ENCODE peak calls at places on chromosomes 4 and X, in nine cellular contexts. One of them, this sample, is unnamed.

GRCh38 chr4:99117876-99118693 is 26.0 kb downstream of the ADH4 start:
- DNase-seq in fibroblast of lung: peak; percentile 63
- DNase-seq in ovary: no peak
- DNase-seq in AG04450: no peak
- DNase-seq in left ventricle myocardium inferior: no peak
- DNase-seq in PC-9: no peak
- DNase-seq in transverse colon: no peak
- DNase-seq in fibroblast of the aortic adventitia: peak; percentile 68
- DNase-seq in AG10803: peak; percentile 38
- DNase-seq in this sample: no peak

GRCh38 chrX:140733766-140734342 is 24.3 kb downstream of the LINC00632 start:
- DNase-seq in PC-9: peak; percentile 19
- DNase-seq in transverse colon: no peak
- DNase-seq in ovary: no peak
- DNase-seq in AG10803: peak; percentile 40
- DNase-seq in fibroblast of the aortic adventitia: peak; percentile 63
- DNase-seq in left ventricle myocardium inferior: peak; percentile 11
- DNase-seq in AG04450: no peak
- DNase-seq in fibroblast of lung: peak; percentile 70
- DNase-seq in this sample: peak; percentile 12

GRCh38 chrX:23773601-23774175 is 9.3 kb upstream of the SAT1 start:
- DNase-seq in fibroblast of lung: no peak
- DNase-seq in transverse colon: peak; percentile 19
- DNase-seq in AG10803: no peak
- DNase-seq in fibroblast of the aortic adventitia: no peak
- DNase-seq in left ventricle myocardium inferior: no peak
- DNase-seq in PC-9: no peak
- DNase-seq in AG04450: no peak
- DNase-seq in ovary: no peak
- DNase-seq in this sample: no peak

GRCh38 chrX:139554367-139554766 is 23.8 kb downstream of the F9 start:
- DNase-seq in transverse colon: no peak
- DNase-seq in ovary: no peak
- DNase-seq in PC-9: no peak
- DNase-seq in AG10803: no peak
- DNase-seq in left ventricle myocardium inferior: no peak
- DNase-seq in fibroblast of lung: no peak
- DNase-seq in fibroblast of the aortic adventitia: no peak
- DNase-seq in AG04450: no peak
- DNase-seq in this sample: no peak

GRCh38 chrX:82748901-82749505 is 759.1 kb upstream of the POU3F4 start:
- DNase-seq in fibroblast of lung: peak; percentile 44
- DNase-seq in fibroblast of the aortic adventitia: no peak
- DNase-seq in AG04450: no peak
- DNase-seq in AG10803: no peak
- DNase-seq in left ventricle myocardium inferior: no peak
- DNase-seq in transverse colon: no peak
- DNase-seq in ovary: no peak
- DNase-seq in PC-9: no peak
- DNase-seq in this sample: no peak

GRCh38 chr4:130293692-130294091 is 1197.7 kb downstream of the C4orf33 start:
- DNase-seq in transverse colon: no peak
- DNase-seq in AG10803: no peak
- DNase-seq in fibroblast of lung: no peak
- DNase-seq in ovary: no peak
- DNase-seq in left ventricle myocardium inferior: no peak
- DNase-seq in fibroblast of the aortic adventitia: no peak
- DNase-seq in PC-9: no peak
- DNase-seq in AG04450: no peak
- DNase-seq in this sample: no peak

GRCh38 chr4:147590249-147590920 is 26.8 kb upstream of the TMEM184C start:
- DNase-seq in AG04450: peak; percentile 59
- DNase-seq in left ventricle myocardium inferior: peak; percentile 33
- DNase-seq in transverse colon: peak; percentile 33
- DNase-seq in PC-9: peak; percentile 48
- DNase-seq in ovary: peak; percentile 79
- DNase-seq in AG10803: peak; percentile 54
- DNase-seq in fibroblast of the aortic adventitia: peak; percentile 85
- DNase-seq in fibroblast of lung: peak; percentile 87
- DNase-seq in this sample: peak; percentile 73

GRCh38 chr4:183241322-183241640 is 78.8 kb downstream of the CLDN22 start:
- DNase-seq in transverse colon: no peak
- DNase-seq in AG04450: peak; percentile 54
- DNase-seq in fibroblast of lung: peak; percentile 72
- DNase-seq in PC-9: peak; percentile 51
- DNase-seq in ovary: no peak
- DNase-seq in fibroblast of the aortic adventitia: peak; percentile 35
- DNase-seq in AG10803: peak; percentile 41
- DNase-seq in left ventricle myocardium inferior: no peak
- DNase-seq in this sample: no peak

GRCh38 chr4:149719806-149720205 is 95.8 kb downstream of the IQCM start:
- DNase-seq in fibroblast of lung: no peak
- DNase-seq in fibroblast of the aortic adventitia: no peak
- DNase-seq in left ventricle myocardium inferior: no peak
- DNase-seq in AG10803: no peak
- DNase-seq in ovary: no peak
- DNase-seq in transverse colon: no peak
- DNase-seq in AG04450: no peak
- DNase-seq in PC-9: no peak
- DNase-seq in this sample: no peak

GRCh38 chr4:155489261-155489660 is 112.5 kb upstream of the MAP9 start:
- DNase-seq in ovary: no peak
- DNase-seq in fibroblast of the aortic adventitia: no peak
- DNase-seq in AG10803: no peak
- DNase-seq in AG04450: no peak
- DNase-seq in left ventricle myocardium inferior: no peak
- DNase-seq in transverse colon: no peak
- DNase-seq in PC-9: no peak
- DNase-seq in fibroblast of lung: no peak
- DNase-seq in this sample: no peak

GRCh38 chrX:107729558-107730297 is 45.9 kb downstream of the TSC22D3 start:
- DNase-seq in fibroblast of the aortic adventitia: no peak
- DNase-seq in AG10803: no peak
- DNase-seq in left ventricle myocardium inferior: peak; percentile 58
- DNase-seq in PC-9: peak; percentile 68
- DNase-seq in ovary: peak; percentile 54
- DNase-seq in AG04450: no peak
- DNase-seq in fibroblast of lung: no peak
- DNase-seq in transverse colon: no peak
- DNase-seq in this sample: no peak

GRCh38 chrX:727738-728621 is 97.4 kb downstream of the SHOX start:
- DNase-seq in transverse colon: no peak
- DNase-seq in ovary: no peak
- DNase-seq in PC-9: no peak
- DNase-seq in left ventricle myocardium inferior: no peak
- DNase-seq in AG04450: no peak
- DNase-seq in fibroblast of lung: no peak
- DNase-seq in fibroblast of the aortic adventitia: no peak
- DNase-seq in AG10803: no peak
- DNase-seq in this sample: no peak

GRCh38 chrX:155009994-155010472 is 12.5 kb downstream of the F8 start:
- DNase-seq in fibroblast of the aortic adventitia: peak; percentile 77
- DNase-seq in AG04450: no peak
- DNase-seq in transverse colon: no peak
- DNase-seq in AG10803: no peak
- DNase-seq in left ventricle myocardium inferior: no peak
- DNase-seq in fibroblast of lung: no peak
- DNase-seq in ovary: no peak
- DNase-seq in PC-9: no peak
- DNase-seq in this sample: no peak

GRCh38 chr4:84470204-84470785 is 28.8 kb downstream of the NKX6-1 start:
- DNase-seq in AG10803: no peak
- DNase-seq in AG04450: no peak
- DNase-seq in fibroblast of the aortic adventitia: no peak
- DNase-seq in transverse colon: no peak
- DNase-seq in left ventricle myocardium inferior: no peak
- DNase-seq in ovary: no peak
- DNase-seq in fibroblast of lung: no peak
- DNase-seq in PC-9: no peak
- DNase-seq in this sample: no peak

GRCh38 chr4:151197258-151197657 is 79.7 kb upstream of the PRSS48 start:
- DNase-seq in left ventricle myocardium inferior: no peak
- DNase-seq in ovary: no peak
- DNase-seq in PC-9: no peak
- DNase-seq in AG10803: peak; percentile 86
- DNase-seq in fibroblast of the aortic adventitia: peak; percentile 85
- DNase-seq in AG04450: no peak
- DNase-seq in fibroblast of lung: peak; percentile 70
- DNase-seq in transverse colon: no peak
- DNase-seq in this sample: no peak

GRCh38 chr4:139530833-139531427 is 25.1 kb downstream of the SETD7 start:
- DNase-seq in ovary: peak; percentile 49
- DNase-seq in transverse colon: peak; percentile 60
- DNase-seq in AG04450: no peak
- DNase-seq in PC-9: no peak
- DNase-seq in AG10803: peak; percentile 18
- DNase-seq in fibroblast of lung: peak; percentile 42
- DNase-seq in fibroblast of the aortic adventitia: peak; percentile 41
- DNase-seq in left ventricle myocardium inferior: no peak
- DNase-seq in this sample: peak; percentile 79
- TF ChIP-seq CTCF in ovary: peak; percentile 14
- TF ChIP-seq CTCF in transverse colon: peak; percentile 46
- TF ChIP-seq CTCF in AG04450: peak; percentile 65
- TF ChIP-seq CTCF in PC-9: peak; percentile 53
- TF ChIP-seq CTCF in AG10803: peak; percentile 63
- TF ChIP-seq CTCF in fibroblast of lung: peak; percentile 73
- TF ChIP-seq CTCF in fibroblast of the aortic adventitia: peak; percentile 72
- TF ChIP-seq CTCF in left ventricle myocardium inferior: peak; percentile 72
- TF ChIP-seq CTCF in this sample: peak; percentile 84

GRCh38 chr4:10495651-10496050 is 38.4 kb upstream of the ZNF518B start:
- DNase-seq in transverse colon: no peak
- DNase-seq in AG10803: no peak
- DNase-seq in PC-9: no peak
- DNase-seq in left ventricle myocardium inferior: no peak
- DNase-seq in fibroblast of the aortic adventitia: no peak
- DNase-seq in ovary: no peak
- DNase-seq in fibroblast of lung: no peak
- DNase-seq in AG04450: no peak
- DNase-seq in this sample: no peak
- H3K4me3 ChIP-seq in transverse colon: no peak overlapping the region
- H3K4me3 ChIP-seq in AG10803: no peak overlapping the region
- H3K4me3 ChIP-seq in PC-9: no peak overlapping the region
- H3K4me3 ChIP-seq in left ventricle myocardium inferior: no peak overlapping the region
- H3K4me3 ChIP-seq in fibroblast of the aortic adventitia: no peak overlapping the region
- H3K4me3 ChIP-seq in ovary: no peak overlapping the region
- H3K4me3 ChIP-seq in fibroblast of lung: no peak overlapping the region
- H3K4me3 ChIP-seq in AG04450: no peak overlapping the region
- H3K4me3 ChIP-seq in this sample: no peak overlapping the region

GRCh38 chr4:7194251-7195137 is 2.2 kb downstream of the SORCS2 start:
- DNase-seq in fibroblast of the aortic adventitia: no peak
- DNase-seq in fibroblast of lung: no peak
- DNase-seq in AG10803: peak; percentile 37
- DNase-seq in PC-9: peak; percentile 61
- DNase-seq in ovary: peak; percentile 57
- DNase-seq in transverse colon: no peak
- DNase-seq in AG04450: no peak
- DNase-seq in left ventricle myocardium inferior: peak; percentile 42
- DNase-seq in this sample: peak; percentile 95
- TF ChIP-seq CTCF in fibroblast of the aortic adventitia: peak; percentile 65
- TF ChIP-seq CTCF in fibroblast of lung: peak; percentile 43
- TF ChIP-seq CTCF in AG10803: peak; percentile 58
- TF ChIP-seq CTCF in PC-9: peak; percentile 68
- TF ChIP-seq CTCF in ovary: no peak
- TF ChIP-seq CTCF in transverse colon: peak; percentile 9
- TF ChIP-seq CTCF in AG04450: peak; percentile 60
- TF ChIP-seq CTCF in left ventricle myocardium inferior: peak; percentile 62
- TF ChIP-seq CTCF in this sample: peak; percentile 95

DNA sequence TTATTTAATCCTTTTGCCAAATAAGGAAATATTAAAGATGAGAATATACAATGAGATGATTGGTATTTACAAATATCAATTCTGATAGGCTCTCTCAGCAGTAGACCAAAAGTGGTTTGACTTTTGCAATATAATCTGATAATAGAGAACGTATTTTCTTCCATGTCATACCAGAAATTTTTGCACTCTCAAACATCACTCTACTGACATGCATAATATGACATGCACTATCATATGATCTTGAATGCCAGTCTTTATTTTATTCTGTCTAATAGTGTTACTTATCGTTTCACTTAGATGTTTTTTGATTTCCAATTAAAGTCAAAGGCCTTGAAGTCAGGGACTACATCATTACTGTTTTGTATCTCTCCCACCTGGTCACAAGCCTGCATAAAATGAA is 259.2 kb downstream of the PCDH7 start:
- DNase-seq in ovary: no peak
- DNase-seq in transverse colon: no peak
- DNase-seq in left ventricle myocardium inferior: no peak
- DNase-seq in PC-9: no peak
- DNase-seq in fibroblast of lung: no peak
- DNase-seq in fibroblast of the aortic adventitia: no peak
- DNase-seq in AG04450: no peak
- DNase-seq in AG10803: no peak
- DNase-seq in this sample: no peak
- H3K4me3 ChIP-seq in ovary: no peak overlapping the region
- H3K4me3 ChIP-seq in transverse colon: no peak overlapping the region
- H3K4me3 ChIP-seq in left ventricle myocardium inferior: no peak overlapping the region
- H3K4me3 ChIP-seq in PC-9: no peak overlapping the region
- H3K4me3 ChIP-seq in fibroblast of lung: no peak overlapping the region
- H3K4me3 ChIP-seq in fibroblast of the aortic adventitia: no peak overlapping the region
- H3K4me3 ChIP-seq in AG04450: no peak overlapping the region
- H3K4me3 ChIP-seq in AG10803: no peak overlapping the region
- H3K4me3 ChIP-seq in this sample: no peak overlapping the region

GRCh38 chrX:11908371-11908770 is 150.3 kb downstream of the MSL3 start:
- DNase-seq in fibroblast of lung: peak; percentile 24
- DNase-seq in PC-9: no peak
- DNase-seq in AG04450: no peak
- DNase-seq in left ventricle myocardium inferior: no peak
- DNase-seq in transverse colon: no peak
- DNase-seq in fibroblast of the aortic adventitia: peak; percentile 26
- DNase-seq in AG10803: no peak
- DNase-seq in ovary: no peak
- DNase-seq in this sample: peak; percentile 10
- TF ChIP-seq CTCF in fibroblast of lung: peak; percentile 46
- TF ChIP-seq CTCF in PC-9: peak; percentile 52
- TF ChIP-seq CTCF in AG04450: peak; percentile 50
- TF ChIP-seq CTCF in left ventricle myocardium inferior: peak; percentile 18
- TF ChIP-seq CTCF in transverse colon: no peak
- TF ChIP-seq CTCF in fibroblast of the aortic adventitia: peak; percentile 48
- TF ChIP-seq CTCF in AG10803: peak; percentile 47
- TF ChIP-seq CTCF in ovary: no peak
- TF ChIP-seq CTCF in this sample: peak; percentile 27

DNA sequence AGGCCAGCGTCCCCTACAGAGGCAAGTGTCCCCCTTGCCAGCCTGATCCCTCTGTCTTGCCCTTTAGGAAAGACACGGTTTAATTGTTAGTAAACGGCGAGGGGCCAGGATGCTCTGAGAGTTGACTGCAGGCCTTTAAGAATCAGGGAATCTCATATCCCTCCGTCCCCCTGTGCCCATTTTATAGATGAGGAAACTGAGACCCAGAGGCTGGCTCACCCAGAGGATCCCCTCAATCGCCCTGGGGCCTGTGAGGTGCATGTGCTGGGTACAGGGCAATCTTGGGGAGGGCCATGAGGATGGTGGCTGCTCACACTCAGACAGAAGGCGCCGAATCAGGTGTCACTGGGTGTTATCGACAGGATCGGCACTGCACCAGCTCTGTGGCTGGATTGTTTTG is 575 bp downstream of the ZNF185 start:
- DNase-seq in AG10803: no peak
- DNase-seq in left ventricle myocardium inferior: no peak
- DNase-seq in ovary: no peak
- DNase-seq in fibroblast of lung: no peak
- DNase-seq in AG04450: no peak
- DNase-seq in PC-9: no peak
- DNase-seq in fibroblast of the aortic adventitia: no peak
- DNase-seq in transverse colon: no peak
- DNase-seq in this sample: no peak
- H3K4me3 ChIP-seq in AG10803: peak overlapping the region; percentile 44
- H3K4me3 ChIP-seq in left ventricle myocardium inferior: peak overlapping the region; percentile 58
- H3K4me3 ChIP-seq in ovary: no peak overlapping the region
- H3K4me3 ChIP-seq in fibroblast of lung: no peak overlapping the region
- H3K4me3 ChIP-seq in AG04450: peak overlapping the region; percentile 42
- H3K4me3 ChIP-seq in PC-9: peak overlapping the region; percentile 63
- H3K4me3 ChIP-seq in fibroblast of the aortic adventitia: peak overlapping the region; percentile 6
- H3K4me3 ChIP-seq in transverse colon: peak overlapping the region; percentile 40
- H3K4me3 ChIP-seq in this sample: no peak overlapping the region